ENCODE peak calls at places on chromosome 21, in seven cellular contexts. T is uterus, V is heart left ventricle, M is ovary, L is body of pancreas, P is esophagus muscularis mucosa, B is prostate gland. X is an unnamed sample.
A peak's percentile ranks its signal among the peaks of the same experiment; 100 is the strongest.

GRCh38 chr21:33015091-33015490 is 10.6 kb upstream of the OLIG2 start:
- DNase-seq in T (no peak), V (no peak), M (no peak), L (no peak), P (no peak), B (no peak), X (no peak)

GRCh38 chr21:33567914-33568313 is 20.6 kb downstream of the DONSON start:
- DNase-seq in T (no peak), V (no peak), M (no peak), L (no peak), P (no peak), B (no peak), X (no peak)

GRCh38 chr21:38902608-38903445 is 97.1 kb downstream of the ETS2 start:
- DNase-seq in T (no peak), V (no peak), M (no peak), L (no peak), P (no peak), B (no peak), X (no peak)

GRCh38 chr21:38987551-38988210 is 182.0 kb downstream of the ETS2 start:
- DNase-seq in T (no peak), V (no peak), M (no peak), L (no peak), P (no peak), B (no peak), X (no peak)

GRCh38 chr21:41366522-41367151 is 4.8 kb downstream of the MX2 start:
- DNase-seq in T (no peak), V (peak; percentile 63), M (no peak), L (peak; percentile 62), P (no peak), B (peak; percentile 31), X (no peak)

GRCh38 chr21:16330340-16331319 is 600.8 kb downstream of the USP25 start:
- DNase-seq in T (no peak), V (no peak), M (no peak), L (peak; percentile 17), P (no peak), B (peak; percentile 67), X (no peak)

GRCh38 chr21:25708467-25709065 is 26.1 kb downstream of the ATP5PF start:
- DNase-seq in T (peak; percentile 22), V (no peak), M (peak; percentile 33), L (peak; percentile 44), P (no peak), B (peak; percentile 36), X (no peak)

GRCh38 chr21:41798326-41798725 is 31.5 kb upstream of the RIPK4 start:
- DNase-seq in T (no peak), V (no peak), M (no peak), L (no peak), P (no peak), B (no peak), X (no peak)

GRCh38 chr21:36542312-36543101 is 62.6 kb upstream of the CLDN14 start:
- DNase-seq in T (no peak), V (no peak), M (no peak), L (peak; percentile 16), P (no peak), B (peak; percentile 10), X (no peak)

GRCh38 chr21:45977396-45977795 is 4.2 kb upstream of the COL6A1 start:
- DNase-seq in T (peak; percentile 81), V (peak; percentile 65), M (peak; percentile 86), L (no peak), P (no peak), B (no peak), X (no peak)

GRCh38 chr21:37153935-37154350 is 80.9 kb downstream of the TTC3 start:
- DNase-seq in T (peak; percentile 78), V (no peak), M (peak; percentile 41), L (peak; percentile 39), P (no peak), B (peak; percentile 10), X (no peak)

GRCh38 chr21:33121715-33122475 is 52.0 kb downstream of the OLIG1 start:
- DNase-seq in T (no peak), V (no peak), M (no peak), L (no peak), P (no peak), B (peak; percentile 69), X (no peak)

GRCh38 chr21:36430841-36431240 is 45.6 kb downstream of the CHAF1B start:
- DNase-seq in T (no peak), V (no peak), M (no peak), L (no peak), P (no peak), B (no peak), X (no peak)

GRCh38 chr21:32562426-32562825 is 22.9 kb downstream of the TCP10L start:
- DNase-seq in T (peak; percentile 70), V (no peak), M (peak; percentile 63), L (no peak), P (peak; percentile 78), B (peak; percentile 27), X (no peak)

GRCh38 chr21:16117331-16117730 is 387.5 kb downstream of the USP25 start:
- DNase-seq in T (no peak), V (no peak), M (no peak), L (no peak), P (no peak), B (no peak), X (no peak)

DNA sequence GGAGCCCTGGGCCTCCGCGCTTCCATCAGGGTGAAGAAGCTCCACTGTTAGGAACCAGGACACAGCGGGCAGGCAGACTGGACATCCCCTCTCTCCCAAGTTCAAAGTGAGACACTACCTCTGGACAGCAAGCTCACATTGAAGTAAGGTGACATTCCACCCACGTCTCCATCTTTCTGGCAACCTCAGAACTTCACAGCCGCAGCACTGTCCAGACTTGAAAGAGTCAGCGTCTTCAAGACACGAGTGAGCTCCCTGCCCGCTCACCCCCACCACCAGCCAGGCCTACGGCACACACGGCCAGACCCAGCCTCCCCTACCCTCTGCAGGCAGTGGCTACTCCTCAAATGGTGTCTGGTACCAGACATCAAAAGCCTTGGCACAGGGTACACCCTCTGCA is 11.1 kb downstream of the WDR4 start:
- DNase-seq in T (no peak), V (no peak), M (no peak), L (no peak), P (no peak), B (no peak), X (no peak)
- H3K36me3 ChIP-seq in T (no peaks in the 10 kb centered on the region), V (peaks cover 51% of the 10 kb centered on the region), M (no peaks in the 10 kb centered on the region), L (peaks cover 14% of the 10 kb centered on the region), P (peaks cover 91% of the 10 kb centered on the region), B (no peaks in the 10 kb centered on the region), X (peaks cover 30% of the 10 kb centered on the region)

DNA sequence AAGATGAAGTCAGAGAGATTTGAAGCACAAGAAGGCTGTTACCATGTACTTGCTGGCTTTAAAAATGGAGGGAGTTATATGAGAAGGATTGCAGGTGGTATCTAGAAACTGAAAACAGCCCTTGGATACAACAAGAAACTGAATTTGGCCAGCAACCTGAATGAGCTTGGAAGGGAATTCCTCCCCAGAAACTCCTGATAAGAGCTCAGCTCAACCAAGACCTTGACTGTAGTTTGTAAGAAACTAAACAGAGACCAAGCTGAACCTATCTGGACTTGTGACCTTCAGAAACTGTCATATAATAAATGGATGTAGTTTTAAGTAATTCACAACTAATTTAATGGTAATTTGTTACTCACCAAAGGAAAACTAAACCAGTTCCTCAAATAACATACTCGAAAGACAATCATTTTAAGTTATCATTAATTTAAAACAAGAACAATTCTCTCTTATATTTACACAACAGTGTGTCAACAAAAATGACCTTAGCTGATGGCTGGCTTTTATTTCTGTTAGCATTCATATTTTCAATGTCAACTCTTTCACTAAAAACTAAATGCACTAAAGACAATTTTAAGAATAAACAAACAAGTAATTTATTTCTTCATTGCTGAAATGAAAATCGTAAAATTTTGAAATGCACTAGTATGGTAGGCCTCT is 1218.4 kb upstream of the TMPRSS15 start:
- DNase-seq in T (no peak), V (no peak), M (no peak), L (peak; percentile 40), P (no peak), B (no peak), X (no peak)
- TF ChIP-seq POLR2A in T (no peak), V (no peak), M (no peak), L (no peak), P (no peak), B (no peak), X (no peak)

DNA sequence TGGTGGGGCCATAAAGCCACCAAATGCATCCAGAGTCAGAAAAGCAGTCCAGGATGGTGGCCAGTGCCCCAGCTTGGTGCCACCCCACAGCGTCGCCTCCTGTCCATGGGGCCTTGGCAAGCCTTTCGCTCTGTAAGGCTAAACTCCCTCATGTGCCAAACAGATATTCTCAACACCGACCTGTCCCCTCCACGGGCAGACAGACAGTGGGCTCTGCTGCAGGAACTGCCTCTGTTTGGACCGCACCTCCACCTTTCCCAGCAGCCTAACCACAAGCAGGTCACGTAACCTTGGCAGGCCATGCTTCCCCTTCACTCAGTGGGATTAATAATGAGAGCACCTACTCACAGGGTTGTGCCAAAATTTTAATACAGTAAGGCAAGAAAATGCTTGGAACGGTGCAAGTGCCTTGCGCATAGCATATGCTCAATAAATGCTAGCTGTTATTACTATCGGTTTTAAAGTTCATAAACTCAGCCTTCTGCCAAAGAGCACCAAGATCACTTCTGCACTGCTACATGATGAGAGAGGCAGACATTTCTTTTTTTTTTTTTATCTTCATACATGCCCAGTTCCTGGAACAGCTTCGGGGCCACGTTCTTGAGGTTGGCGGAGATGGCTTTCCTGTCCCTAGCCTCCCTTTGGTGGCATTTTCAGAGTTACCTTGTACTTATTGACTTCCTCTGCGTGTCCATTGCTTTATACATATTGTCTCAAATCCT is 11.6 kb downstream of the RUNX1 start:
- DNase-seq in T (no peak), V (no peak), M (no peak), L (no peak), P (no peak), B (no peak), X (no peak)
- H3K4me1 ChIP-seq in T (no peaks in the 10 kb centered on the region), V (no peaks in the 10 kb centered on the region), M (no peaks in the 10 kb centered on the region), L (no peaks in the 10 kb centered on the region), P (no peaks in the 10 kb centered on the region), B (no peaks in the 10 kb centered on the region), X (no peaks in the 10 kb centered on the region)

GRCh38 chr21:29064850-29065481 is 8.5 kb downstream of the CCT8 start:
- DNase-seq in T (no peak), V (no peak), M (no peak), L (no peak), P (no peak), B (no peak), X (no peak)
- H3K36me3 ChIP-seq in T (no peaks in the 10 kb centered on the region), V (peaks cover 100% of the 10 kb centered on the region), M (no peaks in the 10 kb centered on the region), L (peaks cover 14% of the 10 kb centered on the region), P (peaks cover 98% of the 10 kb centered on the region), B (peaks cover 10% of the 10 kb centered on the region), X (peaks cover 31% of the 10 kb centered on the region)

DNA sequence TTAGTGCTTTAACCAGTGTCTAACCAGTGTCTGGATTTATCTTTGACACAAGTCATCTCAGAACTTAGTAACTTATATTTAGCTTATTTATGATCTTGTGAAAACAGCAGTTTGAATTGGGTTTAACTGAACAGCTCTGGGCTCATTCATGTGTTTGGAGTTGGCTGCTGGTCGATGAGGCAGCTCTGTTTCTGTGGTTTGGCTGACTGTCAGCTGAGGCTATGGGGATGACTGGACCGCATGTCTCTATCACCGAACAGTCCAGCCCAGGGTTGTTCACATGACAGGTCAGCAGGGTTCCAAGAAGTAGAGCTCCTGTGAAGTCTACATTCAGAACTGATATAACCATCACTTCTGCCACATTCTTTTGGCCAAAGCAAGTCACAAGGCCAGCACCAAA is 29.1 kb upstream of the C21orf91 start:
- DNase-seq in T (peak; percentile 36), V (peak; percentile 61), M (no peak), L (peak; percentile 14), P (no peak), B (no peak), X (no peak)
- TF ChIP-seq POLR2A in T (no peak), V (no peak), M (no peak), L (no peak), P (no peak), B (no peak), X (no peak)

GRCh38 chr21:34932233-34932632 is 116.9 kb downstream of the RUNX1 start:
- DNase-seq in T (no peak), V (no peak), M (no peak), L (no peak), P (no peak), B (no peak), X (no peak)
- H3K4me1 ChIP-seq in T (no peaks in the 10 kb centered on the region), V (no peaks in the 10 kb centered on the region), M (peaks cover 2% of the 10 kb centered on the region), L (no peaks in the 10 kb centered on the region), P (no peaks in the 10 kb centered on the region), B (no peaks in the 10 kb centered on the region), X (peaks cover 11% of the 10 kb centered on the region)

GRCh38 chr21:44805226-44805625 is 3.6 kb upstream of the UBE2G2 start:
- DNase-seq in T (no peak), V (no peak), M (no peak), L (no peak), P (no peak), B (no peak), X (no peak)
- H3K36me3 ChIP-seq in T (no peaks in the 10 kb centered on the region), V (peaks cover 62% of the 10 kb centered on the region), M (no peaks in the 10 kb centered on the region), L (no peaks in the 10 kb centered on the region), P (peaks cover 58% of the 10 kb centered on the region), B (peaks cover 6% of the 10 kb centered on the region), X (peaks cover 64% of the 10 kb centered on the region)